ENCODE peak calls at places on chromosomes 13 and 19, in eight cellular contexts. C, P, S, B, J, H, X and N are unnamed samples.

GRCh38 chr13:95391325-95391724 is 90.1 kb upstream of the ABCC4 start:
- DNase-seq in C (no peak), P (no peak), S (no peak), B (no peak), J (peak; percentile 10), H (no peak), X (no peak), N (no peak)

GRCh38 chr13:106534844-106535551 is 464 bp downstream of the EFNB2 start:
- DNase-seq in C (no peak), P (peak; percentile 15), S (no peak), B (peak; percentile 35), J (peak; percentile 27), H (no peak), X (no peak), N (no peak)

GRCh38 chr19:4456843-4457653 is 546 bp downstream of the UBXN6 start:
- DNase-seq in C (no peak), P (peak; percentile 67), S (no peak), B (peak; percentile 80), J (peak; percentile 53), H (peak; percentile 70), X (no peak), N (no peak)

GRCh38 chr13:111367340-111367739 is 46.9 kb downstream of the TEX29 start:
- DNase-seq in C (peak; percentile 53), P (no peak), S (no peak), B (no peak), J (no peak), H (no peak), X (no peak), N (no peak)

GRCh38 chr19:33502991-33503790 is 18.4 kb downstream of the PEPD start:
- DNase-seq in C (no peak), P (peak; percentile 0), S (no peak), B (no peak), J (no peak), H (no peak), X (no peak), N (no peak)

GRCh38 chr19:58450836-58451357 is 525 bp upstream of the ZNF324B start:
- DNase-seq in C (no peak), P (no peak), S (no peak), B (no peak), J (no peak), H (no peak), X (no peak), N (no peak)

GRCh38 chr19:3397266-3398022 is 31.1 kb downstream of the NFIC start:
- DNase-seq in C (no peak), P (peak; percentile 61), S (peak; percentile 21), B (no peak), J (peak; percentile 44), H (no peak), X (no peak), N (no peak)

GRCh38 chr13:39263033-39263432 is 224.8 kb downstream of the NHLRC3 start:
- DNase-seq in C (no peak), P (peak; percentile 47), S (peak; percentile 24), B (peak; percentile 53), J (peak; percentile 56), H (peak; percentile 41), X (peak; percentile 18), N (peak; percentile 11)

GRCh38 chr13:114035583-114036501 is 62.0 kb upstream of the C13orf46 start:
- DNase-seq in C (no peak), P (no peak), S (no peak), B (no peak), J (peak; percentile 40), H (no peak), X (no peak), N (no peak)

GRCh38 chr13:78604782-78605611 is 1.6 kb upstream of the POU4F1 start:
- DNase-seq in C (no peak), P (no peak), S (no peak), B (peak; percentile 64), J (peak; percentile 26), H (no peak), X (no peak), N (no peak)

GRCh38 chr19:7673995-7674667 is 2.8 kb upstream of the MCEMP1 start:
- DNase-seq in C (peak; percentile 93), P (peak; percentile 43), S (peak; percentile 72), B (peak; percentile 74), J (peak; percentile 84), H (peak; percentile 55), X (no peak), N (peak; percentile 42)

GRCh38 chr19:16259385-16260159 is 61.9 kb downstream of the AP1M1 start:
- DNase-seq in C (no peak), P (no peak), S (no peak), B (no peak), J (no peak), H (no peak), X (no peak), N (no peak)

GRCh38 chr13:113129921-113130750 is 7.5 kb downstream of the F10 start:
- DNase-seq in C (no peak), P (no peak), S (no peak), B (no peak), J (no peak), H (peak; percentile 14), X (no peak), N (no peak)

GRCh38 chr19:12195501-12195860 is 32.6 kb downstream of the ZNF136 start:
- DNase-seq in C (no peak), P (no peak), S (no peak), B (no peak), J (no peak), H (no peak), X (no peak), N (no peak)

GRCh38 chr19:44722131-44723121 is 23.5 kb downstream of the CEACAM16 start:
- DNase-seq in C (no peak), P (no peak), S (no peak), B (no peak), J (no peak), H (no peak), X (no peak), N (no peak)

GRCh38 chr13:66673401-66673800 is 556.7 kb downstream of the PCDH9 start:
- DNase-seq in C (no peak), P (no peak), S (no peak), B (no peak), J (peak; percentile 78), H (no peak), X (peak; percentile 86), N (peak; percentile 44)

GRCh38 chr19:16581971-16582343 is 9.7 kb upstream of the SLC35E1 start:
- DNase-seq in C (no peak), P (peak; percentile 87), S (no peak), B (no peak), J (peak; percentile 78), H (no peak), X (no peak), N (no peak)

GRCh38 chr19:30122431-30122830 is 180.4 kb downstream of the URI1 start:
- DNase-seq in C (no peak), P (no peak), S (no peak), B (no peak), J (no peak), H (no peak), X (no peak), N (no peak)

GRCh38 chr19:30123611-30124010 is 181.6 kb downstream of the URI1 start:
- DNase-seq in C (no peak), P (no peak), S (no peak), B (no peak), J (no peak), H (no peak), X (no peak), N (no peak)

GRCh38 chr19:30119180-30119920 is 177.3 kb downstream of the URI1 start:
- DNase-seq in C (no peak), P (no peak), S (no peak), B (peak; percentile 43), J (no peak), H (no peak), X (no peak), N (no peak)

GRCh38 chr19:30120860-30121484 is 178.9 kb downstream of the URI1 start:
- DNase-seq in C (no peak), P (no peak), S (no peak), B (no peak), J (no peak), H (no peak), X (no peak), N (no peak)

DNA sequence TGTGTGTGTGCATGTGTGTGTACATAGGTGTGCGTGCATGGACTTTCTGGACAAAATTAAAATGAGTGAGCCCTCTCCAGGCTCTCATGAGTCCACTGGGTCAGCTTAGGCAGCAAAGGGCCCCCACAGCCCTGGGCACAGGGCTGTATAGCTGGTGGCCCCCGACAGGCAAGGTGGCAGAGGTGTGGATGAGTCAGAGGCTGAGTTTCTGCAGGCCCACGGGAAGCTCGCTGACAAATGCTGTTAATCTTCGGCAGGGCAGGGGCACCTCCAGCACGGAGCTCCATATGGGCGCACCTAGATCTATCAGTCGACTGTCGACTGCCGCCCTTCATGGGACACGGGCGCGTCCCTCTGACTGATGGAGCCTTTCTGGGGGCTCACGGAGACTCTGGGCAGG is 181.1 kb downstream of the URI1 start:
- DNase-seq in C (no peak), P (no peak), S (no peak), B (no peak), J (no peak), H (no peak), X (no peak), N (no peak)
- H3K4me3 ChIP-seq in C (no peak overlapping the region), P (no peak overlapping the region), S (no peak overlapping the region), B (no peak overlapping the region), J (no peak overlapping the region), H (no peak overlapping the region), X (no peak overlapping the region), N (no peak overlapping the region)

GRCh38 chr19:35577918-35578317 is 8.1 kb upstream of the PMIS2 start:
- DNase-seq in C (no peak), P (no peak), S (no peak), B (no peak), J (no peak), H (no peak), X (no peak), N (no peak)
- TF ChIP-seq CTCF in C (no peak), P (no peak), S (no peak), B (no peak), J (no peak), H (no peak), X (no peak), N (no peak)

GRCh38 chr13:48475230-48475629 is 57.6 kb downstream of the RCBTB2 start:
- DNase-seq in C (no peak), P (no peak), S (no peak), B (no peak), J (no peak), H (no peak), X (no peak), N (no peak)

GRCh38 chr13:48476215-48476614 is 56.7 kb downstream of the RCBTB2 start:
- DNase-seq in C (no peak), P (no peak), S (no peak), B (no peak), J (no peak), H (no peak), X (no peak), N (no peak)

GRCh38 chr13:48476674-48477073 is 56.2 kb downstream of the RCBTB2 start:
- DNase-seq in C (no peak), P (no peak), S (no peak), B (no peak), J (no peak), H (no peak), X (no peak), N (no peak)

GRCh38 chr13:48478401-48478800 is 54.5 kb downstream of the RCBTB2 start:
- DNase-seq in C (no peak), P (no peak), S (no peak), B (no peak), J (peak; percentile 58), H (no peak), X (no peak), N (peak; percentile 88)

GRCh38 chr13:48477191-48477855 is 55.6 kb downstream of the RCBTB2 start:
- DNase-seq in C (no peak), P (no peak), S (no peak), B (no peak), J (no peak), H (no peak), X (no peak), N (no peak)
- H3K4me3 ChIP-seq in C (no peak overlapping the region), P (no peak overlapping the region), S (no peak overlapping the region), B (no peak overlapping the region), J (no peak overlapping the region), H (no peak overlapping the region), X (no peak overlapping the region), N (no peak overlapping the region)

GRCh38 chr13:30934381-30934780 is 1.9 kb downstream of the TEX26 start:
- DNase-seq in C (peak; percentile 89), P (no peak), S (no peak), B (no peak), J (no peak), H (no peak), X (no peak), N (no peak)
- TF ChIP-seq CTCF in C (no peak), P (no peak), S (peak; percentile 27), B (peak; percentile 30), J (no peak), H (no peak), X (peak; percentile 23), N (peak; percentile 13)